ENCODE peak calls at places on chromosomes 6 and 20, in seven cellular contexts. Y is ovary, O is cardiac muscle cell, C is left ventricle myocardium inferior, J is left lung, H is testis, F is HL-60. Q is an unnamed sample. For H3K27me3, the result is how much of the 10 kb centered on the place peaks cover.

GRCh38 chr6:56708810-56709597 is 66.3 kb upstream of the DST start:
- DNase-seq in Y (no peak), H (no peak), F (peak), O (peak), J (no peak), C (no peak), Q (peak)

GRCh38 chr20:62793757-62794006 is 2.6 kb upstream of the MRGBP start:
- DNase-seq in H (no peak), O (no peak), C (no peak), J (no peak), Y (no peak), F (no peak), Q (no peak)

GRCh38 chr6:123393333-123393732 is 243.4 kb downstream of the TRDN start:
- DNase-seq in O (peak), J (no peak), H (no peak), F (no peak), C (no peak), Y (no peak), Q (peak)

GRCh38 chr6:96657344-96657743 is 94.4 kb downstream of the FHL5 start:
- DNase-seq in J (no peak), C (no peak), F (no peak), Y (no peak), H (no peak), O (no peak), Q (no peak)

GRCh38 chr6:49668083-49668511 is 31.5 kb upstream of the RHAG start:
- DNase-seq in C (no peak), J (no peak), O (no peak), Y (no peak), F (no peak), H (no peak), Q (peak)

GRCh38 chr6:4575724-4576123 is 200.5 kb upstream of the CDYL start:
- DNase-seq in Y (no peak), F (no peak), J (no peak), C (no peak), O (no peak), H (no peak), Q (no peak)

GRCh38 chr6:75579951-75580350 is 21.7 kb upstream of the SENP6 start:
- DNase-seq in J (no peak), Y (no peak), H (no peak), C (no peak), F (no peak), O (no peak), Q (peak)

GRCh38 chr20:64232794-64233193 is 22.8 kb upstream of the PCMTD2 start:
- DNase-seq in H (peak), C (peak), O (no peak), Y (peak), F (no peak), J (no peak), Q (no peak)

GRCh38 chr20:2867081-2867860 is 6.0 kb upstream of the PTPRA start:
- DNase-seq in H (no peak), F (no peak), Y (no peak), J (no peak), O (no peak), C (no peak), Q (no peak)

GRCh38 chr20:2337142-2337541 is 41.3 kb downstream of the TGM3 start:
- DNase-seq in O (no peak), C (no peak), H (no peak), F (no peak), J (no peak), Y (no peak), Q (no peak)

GRCh38 chr6:1620504-1621327 is 11.0 kb downstream of the FOXC1 start:
- DNase-seq in Y (no peak), H (no peak), O (no peak), F (no peak), C (no peak), J (no peak), Q (no peak)

GRCh38 chr6:163720005-163720404 is 305.5 kb downstream of the QKI start:
- DNase-seq in J (no peak), O (no peak), Y (no peak), C (no peak), H (no peak), F (no peak), Q (peak)

GRCh38 chr20:50416930-50417329 is 93.3 kb upstream of the PTPN1 start:
- DNase-seq in H (no peak), C (no peak), Y (no peak), J (no peak), F (no peak), O (no peak), Q (no peak)

GRCh38 chr6:163338671-163339405 is 75.7 kb upstream of the QKI start:
- DNase-seq in F (no peak), J (peak), C (peak), H (no peak), O (peak), Y (no peak), Q (peak)

GRCh38 chr6:101083533-101084172 is 202.5 kb upstream of the ASCC3 start:
- DNase-seq in J (no peak), C (no peak), Y (no peak), O (peak), H (no peak), F (no peak), Q (peak)

GRCh38 chr20:54231006-54231405 is 23.1 kb downstream of the PFDN4 start:
- DNase-seq in F (no peak), H (no peak), C (no peak), J (no peak), Y (no peak), O (peak), Q (no peak)

GRCh38 chr6:42774201-42774600 is 7.7 kb upstream of the BICRAL start:
- DNase-seq in H (no peak), J (no peak), Y (no peak), O (no peak), C (no peak), F (no peak), Q (no peak)

GRCh38 chr6:19301980-19302379 is 535.2 kb upstream of the ID4 start:
- DNase-seq in F (no peak), J (no peak), C (no peak), O (no peak), H (no peak), Y (no peak), Q (peak)

GRCh38 chr6:105459884-105460283 is 57.0 kb upstream of the PREP start:
- DNase-seq in C (no peak), F (no peak), O (peak), Y (no peak), H (no peak), J (no peak), Q (peak)

GRCh38 chr6:109449789-109450673 is 5.5 kb downstream of the MICAL1 start:
- DNase-seq in O (no peak), F (no peak), C (no peak), H (no peak), Y (no peak), J (no peak), Q (no peak)

GRCh38 chr6:113530769-113531168 is 326.4 kb upstream of the MARCKS start:
- DNase-seq in O (peak), H (no peak), F (no peak), J (no peak), Y (no peak), C (no peak), Q (peak)

GRCh38 chr6:156545021-156545420 is 232.2 kb upstream of the ARID1B start:
- DNase-seq in H (no peak), J (no peak), F (no peak), Y (no peak), C (no peak), O (no peak), Q (no peak)

GRCh38 chr6:110703010-110703905 is 112.0 kb downstream of the CDK19 start:
- DNase-seq in J (no peak), C (no peak), H (no peak), O (no peak), F (no peak), Y (no peak), Q (no peak)

GRCh38 chr6:139520321-139520768 is 145.9 kb upstream of the CITED2 start:
- DNase-seq in J (no peak), Y (no peak), C (no peak), F (no peak), O (peak), H (no peak), Q (peak)

GRCh38 chr20:24951536-24952047 is 2.5 kb downstream of the CST7 start:
- DNase-seq in H (no peak), C (no peak), O (no peak), J (no peak), F (peak), Y (no peak), Q (no peak)

GRCh38 chr6:57113105-57113504 is 23.1 kb downstream of the ZNF451 start:
- DNase-seq in F (no peak), H (no peak), O (no peak), C (no peak), J (no peak), Y (no peak), Q (no peak)

GRCh38 chr6:101626264-101626663 is 232.8 kb downstream of the GRIK2 start:
- DNase-seq in C (no peak), Y (no peak), O (no peak), H (no peak), F (no peak), J (no peak), Q (no peak)

GRCh38 chr6:158067436-158068015 is 85.9 kb downstream of the SYNJ2 start:
- DNase-seq in O (no peak), C (no peak), H (no peak), F (no peak), J (no peak), Y (no peak), Q (peak)

GRCh38 chr20:18202966-18203365 is 65.3 kb downstream of the KAT14 start:
- DNase-seq in C (no peak), F (no peak), O (no peak), Y (no peak), J (no peak), H (no peak), Q (no peak)

GRCh38 chr6:99036672-99037071 is 88.9 kb upstream of the FBXL4 start:
- DNase-seq in Y (no peak), H (no peak), J (no peak), F (no peak), O (no peak), C (no peak), Q (no peak)

GRCh38 chr6:99606670-99607415 is at the start of gene PRDM13:
- DNase-seq in C (no peak), Y (no peak), F (no peak), J (no peak), O (no peak), H (no peak), Q (no peak)

GRCh38 chr6:169802790-169803189 is 51.4 kb downstream of the ERMARD start:
- DNase-seq in Y (no peak), C (no peak), J (no peak), O (no peak), F (no peak), H (peak), Q (no peak)
- TF ChIP-seq CTCF in Y (no peak), C (no peak), J (no peak), O (no peak), F (no peak), H (no peak), Q (no peak)

GRCh38 chr6:31354788-31355539 is 2.0 kb downstream of the HLA-B start:
- DNase-seq in F (no peak), H (no peak), Y (no peak), O (no peak), J (no peak), C (no peak), Q (no peak)
- H3K4me3 ChIP-seq in F (peak), H (no peak), Y (peak), O (no peak), J (peak), C (peak), Q (no peak)

GRCh38 chr6:26339612-26340011 is 25.4 kb upstream of the BTN3A2 start:
- DNase-seq in C (no peak), F (no peak), H (no peak), Y (no peak), O (no peak), J (no peak), Q (no peak)
- H3K27me3 ChIP-seq in C (under half), F (under half), H (under half), Y (under half), O (under half), J (under half), Q (under half)

GRCh38 chr20:48577557-48577956 is 250.2 kb downstream of the PREX1 start:
- DNase-seq in J (no peak), H (no peak), F (no peak), O (no peak), Y (no peak), C (no peak), Q (no peak)

GRCh38 chr20:48568520-48568919 is 259.3 kb downstream of the PREX1 start:
- DNase-seq in F (no peak), Y (no peak), J (no peak), O (no peak), H (no peak), C (no peak), Q (no peak)

GRCh38 chr20:48578397-48579098 is 249.3 kb downstream of the PREX1 start:
- DNase-seq in H (no peak), J (no peak), F (no peak), Y (no peak), C (no peak), O (no peak), Q (no peak)

GRCh38 chr20:48571945-48572589 is 255.7 kb downstream of the PREX1 start:
- DNase-seq in C (no peak), O (no peak), H (no peak), J (no peak), F (no peak), Y (peak), Q (no peak)

DNA sequence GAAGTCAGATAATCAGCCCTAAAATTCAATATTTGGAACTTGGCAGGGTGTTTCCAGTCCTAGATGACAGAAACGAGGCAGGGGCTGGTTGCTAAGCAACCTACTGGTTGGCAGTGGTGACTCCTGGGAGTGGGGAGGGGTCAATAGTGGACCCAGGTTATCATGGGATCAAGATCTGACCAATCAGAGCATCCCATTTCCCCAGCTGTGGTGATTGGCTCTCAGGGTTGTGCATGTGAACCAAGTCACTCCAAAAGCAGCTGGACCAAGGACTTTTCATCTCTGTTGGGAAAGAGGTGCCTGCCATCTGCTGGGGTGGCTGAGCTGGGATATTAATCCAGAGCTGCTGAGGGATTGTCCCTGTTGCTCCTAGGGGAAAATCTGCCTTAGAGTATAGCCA is 253.4 kb downstream of the PREX1 start:
- DNase-seq in H (peak), F (no peak), O (peak), C (no peak), J (no peak), Y (no peak), Q (peak)
- TF ChIP-seq CTCF in H (no peak), F (no peak), O (no peak), C (no peak), J (no peak), Y (no peak), Q (no peak)

GRCh38 chr6:167058261-167058660 is 59.1 kb downstream of the CEP43 start:
- DNase-seq in O (peak), J (no peak), Y (no peak), C (no peak), F (no peak), H (no peak), Q (no peak)
- H3K4me3 ChIP-seq in O (no peak), J (no peak), Y (no peak), C (no peak), F (no peak), H (no peak), Q (no peak)

GRCh38 chr6:149278996-149279395 is 38.5 kb upstream of the TAB2 start:
- DNase-seq in C (no peak), J (no peak), Y (no peak), F (no peak), O (no peak), H (no peak), Q (no peak)

GRCh38 chr6:149271348-149272340 is 45.9 kb upstream of the TAB2 start:
- DNase-seq in H (no peak), Y (no peak), O (peak), F (peak), C (no peak), J (peak), Q (no peak)

GRCh38 chr6:149275621-149276020 is 41.9 kb upstream of the TAB2 start:
- DNase-seq in H (no peak), Y (no peak), F (no peak), J (no peak), C (no peak), O (no peak), Q (no peak)

GRCh38 chr6:149273318-149273717 is 44.2 kb upstream of the TAB2 start:
- DNase-seq in H (no peak), Y (no peak), F (peak), J (peak), C (peak), O (no peak), Q (no peak)

DNA sequence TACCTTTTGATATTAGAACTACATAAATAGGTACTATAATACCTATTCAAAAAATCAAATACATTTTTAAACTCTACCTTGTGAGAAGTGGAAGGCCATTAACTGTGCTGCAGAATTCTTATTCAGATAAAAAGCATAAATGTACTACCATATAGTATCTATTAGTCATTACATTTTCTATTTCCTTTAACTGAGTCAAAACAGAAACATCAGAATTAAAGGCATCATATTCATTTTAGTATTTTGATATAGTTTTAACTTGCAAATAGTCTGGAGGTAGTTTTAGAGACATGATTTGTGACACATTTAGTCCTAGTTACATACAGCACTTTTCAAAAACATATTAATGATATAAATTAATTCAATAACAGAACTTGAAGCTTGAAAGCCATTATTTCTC is 39.9 kb upstream of the TAB2 start:
- DNase-seq in C (no peak), O (no peak), H (no peak), F (no peak), Y (no peak), J (no peak), Q (no peak)
- H3K27me3 ChIP-seq in C (under half), O (under half), H (under half), F (under half), Y (under half), J (under half), Q (under half)